ENCODE peak calls at places on chromosomes 6 and 20, in four cellular contexts. G is A549, D is K562, P is WTC11. W is an unnamed sample.
A peak's percentile ranks its signal among the peaks of the same experiment; 100 is the strongest.

GRCh38 chr6:25553502-25553901 is 98.5 kb upstream of the SCGN start:
- DNase-seq in P (no peak), D (no peak), G (no peak), W (no peak)

GRCh38 chr6:136696238-136696637 is 96.0 kb downstream of the MAP3K5 start:
- DNase-seq in D (no peak), P (no peak), G (no peak), W (no peak)

GRCh38 chr6:160101262-160102205 is 20.1 kb upstream of the SLC22A1 start:
- DNase-seq in D (peak; percentile 93), P (no peak), G (no peak), W (no peak)

GRCh38 chr6:105021399-105021798 is 64.5 kb downstream of the LIN28B start:
- DNase-seq in P (no peak), D (no peak), G (no peak), W (no peak)

GRCh38 chr20:41499064-41499463 is 119.1 kb downstream of the CHD6 start:
- DNase-seq in D (no peak), G (no peak), P (no peak), W (no peak)

GRCh38 chr6:32774428-32774827 is 11.1 kb upstream of the HLA-DQB2 start:
- DNase-seq in D (no peak), P (no peak), G (no peak), W (no peak)

GRCh38 chr6:13624871-13625288 is 9.7 kb downstream of the NOL7 start:
- DNase-seq in D (peak; percentile 72), P (peak; percentile 19), G (peak; percentile 56), W (peak; percentile 65)

GRCh38 chr6:160974304-160974771 is 17.2 kb upstream of the MAP3K4 start:
- DNase-seq in D (peak; percentile 49), P (no peak), G (no peak), W (no peak)

GRCh38 chr6:57069920-57070331 is 20.1 kb upstream of the ZNF451 start:
- DNase-seq in D (peak; percentile 63), P (peak; percentile 21), G (no peak), W (no peak)

GRCh38 chr20:38242848-38243449 is 17.6 kb downstream of the KIAA1755 start:
- DNase-seq in G (peak; percentile 71), D (peak; percentile 47), P (peak; percentile 55), W (peak; percentile 31)

GRCh38 chr6:146895101-146895771 is 296.5 kb downstream of the ADGB start:
- DNase-seq in G (no peak), P (no peak), D (no peak), W (no peak)

GRCh38 chr6:125251516-125252229 is 50.1 kb downstream of the HDDC2 start:
- DNase-seq in P (no peak), G (no peak), D (no peak), W (no peak)

GRCh38 chr6:8193541-8193940 is 91.2 kb upstream of the EEF1E1 start:
- DNase-seq in G (no peak), P (no peak), D (no peak), W (no peak)

GRCh38 chr6:26351544-26351953 is 13.4 kb upstream of the BTN3A2 start:
- DNase-seq in D (peak; percentile 67), G (peak; percentile 94), P (no peak), W (peak; percentile 95)

GRCh38 chr6:36131517-36132220 is 1.4 kb downstream of the MAPK13 start:
- DNase-seq in D (peak; percentile 55), P (no peak), G (no peak), W (peak; percentile 84)

GRCh38 chr6:34178361-34179105 is 32.6 kb upstream of the GRM4 start:
- DNase-seq in G (no peak), D (no peak), P (no peak), W (no peak)

GRCh38 chr20:58720890-58721289 is 28.3 kb downstream of the NPEPL1 start:
- DNase-seq in G (no peak), D (no peak), P (no peak), W (no peak)

GRCh38 chr6:29631860-29632731 is 887 bp downstream of the GABBR1 start:
- DNase-seq in P (peak; percentile 71), D (peak; percentile 91), G (peak; percentile 51), W (no peak)

GRCh38 chr6:85579581-85579980 is 14.1 kb downstream of the SNX14 start:
- DNase-seq in P (no peak), D (no peak), G (no peak), W (no peak)

GRCh38 chr6:134394141-134394648 is 76.3 kb upstream of the SGK1 start:
- DNase-seq in D (no peak), G (no peak), P (no peak), W (no peak)

GRCh38 chr6:69232506-69233194 is 564.2 kb downstream of the LMBRD1 start:
- DNase-seq in D (peak; percentile 53), G (peak; percentile 43), P (peak; percentile 84), W (peak; percentile 15)

GRCh38 chr6:30322527-30323501 is 3.9 kb upstream of the TRIM39 start:
- DNase-seq in D (peak; percentile 57), P (peak; percentile 21), G (no peak), W (no peak)

GRCh38 chr20:56788041-56788670 is 159.1 kb downstream of the TFAP2C start:
- DNase-seq in P (no peak), D (no peak), G (peak; percentile 100), W (peak; percentile 94)

GRCh38 chr20:2914160-2914559 is 40.9 kb downstream of the PTPRA start:
- DNase-seq in G (peak; percentile 38), D (no peak), P (no peak), W (peak; percentile 71)

GRCh38 chr20:41006126-41006935 is 22.3 kb upstream of the TOP1 start:
- DNase-seq in G (no peak), P (no peak), D (no peak), W (no peak)

GRCh38 chr20:33281550-33282146 is 1.4 kb upstream of the BPIFB1 start:
- DNase-seq in P (no peak), D (no peak), G (no peak), W (no peak)

GRCh38 chr6:138219398-138219797 is 1.1 kb upstream of the PBOV1 start:
- DNase-seq in G (no peak), P (no peak), D (no peak), W (no peak)

GRCh38 chr20:63009044-63009961 is 2.5 kb upstream of the BHLHE23 start:
- DNase-seq in G (peak; percentile 67), D (peak; percentile 91), P (peak; percentile 90), W (peak; percentile 63)

GRCh38 chr20:52923123-52923543 is 49.0 kb upstream of the TSHZ2 start:
- DNase-seq in P (no peak), G (no peak), D (no peak), W (no peak)
- TF ChIP-seq NR3C1 in P (no peak), G (no peak), D (no peak), W (no peak)

DNA sequence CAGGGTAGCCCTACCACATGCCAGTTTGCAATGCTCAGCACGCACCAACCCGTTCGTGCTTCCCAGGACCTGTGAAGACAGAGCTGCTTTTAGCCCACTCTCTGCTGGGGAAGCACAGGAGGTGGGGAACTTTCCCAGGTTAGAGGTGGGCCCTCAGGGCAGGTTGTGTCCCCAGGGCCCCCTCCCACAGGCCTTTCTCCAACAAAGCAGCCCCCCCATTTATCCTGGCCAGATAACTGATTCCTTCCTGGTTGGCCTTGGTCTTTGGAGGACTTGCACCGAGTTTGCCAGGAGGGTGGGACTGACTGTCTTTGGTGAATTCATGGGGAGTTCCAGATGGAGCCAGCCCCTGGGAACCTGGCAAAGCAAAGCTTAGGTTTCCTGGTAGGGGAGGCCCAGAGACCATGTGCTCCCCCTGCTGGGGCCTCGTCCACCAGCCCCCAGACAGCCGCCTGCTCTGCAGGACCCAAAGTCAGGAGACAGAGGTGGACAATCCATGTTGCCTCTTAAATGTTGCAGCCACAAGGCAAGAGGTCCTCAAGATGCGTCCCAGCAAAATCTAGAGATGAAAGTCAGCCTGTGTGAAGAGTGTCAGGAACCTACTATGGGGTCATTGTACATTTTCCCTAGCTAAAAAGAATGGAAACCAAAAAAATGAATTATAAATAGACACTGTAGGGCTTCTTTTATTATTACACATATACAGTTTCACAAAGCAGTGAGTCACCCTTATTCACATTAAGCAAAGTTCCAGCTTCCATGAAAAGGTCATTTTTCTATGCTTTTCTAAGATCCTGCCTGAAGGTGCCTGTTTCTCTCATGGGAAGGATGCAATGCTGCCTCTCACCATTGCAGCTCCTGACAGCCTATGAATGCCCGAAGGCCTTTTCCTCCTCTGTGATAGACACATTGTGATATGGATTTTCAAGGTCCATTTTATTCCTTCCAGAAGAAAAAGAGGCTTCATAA is 497.8 kb downstream of the PREX1 start:
- DNase-seq in P (peak; percentile 56), D (peak; percentile 49), G (peak; percentile 16), W (peak; percentile 32)
- TF ChIP-seq NR3C1 in P (no peak), D (no peak), G (no peak), W (no peak)

GRCh38 chr6:40804905-40805304 is 217.7 kb upstream of the LRFN2 start:
- DNase-seq in D (no peak), P (peak; percentile 33), G (no peak), W (no peak)
- TF ChIP-seq NR3C1 in D (no peak), P (no peak), G (no peak), W (no peak)

DNA sequence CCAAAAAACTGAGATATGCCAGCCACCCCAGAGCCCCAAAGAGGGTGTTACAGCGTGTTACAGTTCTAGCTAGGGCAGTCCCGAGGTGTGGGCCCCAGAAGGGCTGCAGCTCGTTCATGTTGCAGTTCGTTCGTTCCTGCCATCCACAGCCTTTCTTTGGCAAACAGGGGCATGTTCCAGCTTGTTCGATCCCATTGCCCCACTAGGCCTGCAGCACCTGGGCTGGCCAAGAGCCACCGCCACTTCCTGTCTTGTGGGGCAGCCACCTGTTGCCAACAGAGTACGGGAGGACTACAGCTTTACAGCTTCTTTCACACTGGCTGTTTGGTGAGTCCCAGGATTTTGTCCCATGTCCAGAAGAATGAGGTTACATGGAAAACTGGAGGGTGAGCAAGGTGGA is 198.1 kb downstream of the MMUT start:
- DNase-seq in D (no peak), G (no peak), P (no peak), W (no peak)
- TF ChIP-seq NR3C1 in D (no peak), G (no peak), P (no peak), W (no peak)

GRCh38 chr6:163694988-163695942 is 280.7 kb downstream of the QKI start:
- DNase-seq in G (no peak), P (no peak), D (no peak), W (peak; percentile 58)
- TF ChIP-seq NR3C1 in G (no peak), P (no peak), D (no peak), W (no peak)

GRCh38 chr6:156780962-156781705 is 4.0 kb downstream of the ARID1B start:
- DNase-seq in P (no peak), G (no peak), D (no peak), W (no peak)

GRCh38 chr6:156778615-156779205 is 1.5 kb downstream of the ARID1B start:
- DNase-seq in G (peak; percentile 42), P (no peak), D (peak; percentile 55), W (peak; percentile 34)

GRCh38 chr6:156779206-156780116 is 2.3 kb downstream of the ARID1B start:
- DNase-seq in D (peak; percentile 73), P (peak; percentile 38), G (peak; percentile 40), W (peak; percentile 31)

GRCh38 chr6:156781882-156782631 is 4.9 kb downstream of the ARID1B start:
- DNase-seq in D (no peak), P (no peak), G (no peak), W (no peak)

GRCh38 chr6:156780117-156780641 is 3.0 kb downstream of the ARID1B start:
- DNase-seq in P (no peak), D (peak; percentile 81), G (peak; percentile 78), W (peak; percentile 91)
- TF ChIP-seq NR3C1 in P (no peak), D (no peak), G (no peak), W (no peak)

GRCh38 chr6:110357696-110358535 is at the start of gene METTL24:
- DNase-seq in P (peak; percentile 53), D (no peak), G (no peak), W (no peak)
- TF ChIP-seq NR3C1 in P (no peak), D (no peak), G (no peak), W (no peak)

W was measured in HepG2.